ENCODE peak calls at places on chromosomes 12 and 14, in nine cellular contexts. One of them, this sample, is unnamed.

GRCh38 chr12:122023339-122024131 is 1.9 kb downstream of the BCL7A start:
- DNase-seq in A549: peak; percentile 73
- DNase-seq in adrenal gland: peak; percentile 80
- DNase-seq in K562: peak; percentile 72
- DNase-seq in PC-3: peak; percentile 92
- DNase-seq in AG04450: peak; percentile 11
- DNase-seq in HCT116: peak; percentile 42
- DNase-seq in tibial nerve: no peak
- DNase-seq in upper lobe of right lung: peak; percentile 78
- DNase-seq in this sample: peak; percentile 78

GRCh38 chr12:92079054-92079385 is 66.6 kb downstream of the BTG1 start:
- DNase-seq in tibial nerve: no peak
- DNase-seq in HCT116: no peak
- DNase-seq in AG04450: no peak
- DNase-seq in A549: no peak
- DNase-seq in adrenal gland: no peak
- DNase-seq in upper lobe of right lung: no peak
- DNase-seq in K562: no peak
- DNase-seq in PC-3: no peak
- DNase-seq in this sample: no peak

GRCh38 chr12:90851800-90852718 is 102.9 kb downstream of the CCER1 start:
- DNase-seq in K562: no peak
- DNase-seq in adrenal gland: no peak
- DNase-seq in PC-3: peak; percentile 24
- DNase-seq in tibial nerve: no peak
- DNase-seq in HCT116: no peak
- DNase-seq in AG04450: no peak
- DNase-seq in upper lobe of right lung: no peak
- DNase-seq in A549: no peak
- DNase-seq in this sample: no peak

GRCh38 chr12:103677905-103678304 is 90.8 kb downstream of the STAB2 start:
- DNase-seq in K562: no peak
- DNase-seq in PC-3: no peak
- DNase-seq in tibial nerve: no peak
- DNase-seq in upper lobe of right lung: no peak
- DNase-seq in A549: no peak
- DNase-seq in AG04450: no peak
- DNase-seq in adrenal gland: no peak
- DNase-seq in HCT116: no peak
- DNase-seq in this sample: no peak

GRCh38 chr12:16421806-16422205 is 74.4 kb downstream of the MGST1 start:
- DNase-seq in upper lobe of right lung: no peak
- DNase-seq in HCT116: no peak
- DNase-seq in AG04450: no peak
- DNase-seq in tibial nerve: no peak
- DNase-seq in A549: no peak
- DNase-seq in adrenal gland: no peak
- DNase-seq in K562: no peak
- DNase-seq in PC-3: no peak
- DNase-seq in this sample: no peak

GRCh38 chr12:52010692-52011601 is 4.2 kb downstream of the TAMALIN start:
- DNase-seq in adrenal gland: no peak
- DNase-seq in AG04450: no peak
- DNase-seq in upper lobe of right lung: no peak
- DNase-seq in tibial nerve: no peak
- DNase-seq in A549: no peak
- DNase-seq in PC-3: no peak
- DNase-seq in K562: no peak
- DNase-seq in HCT116: no peak
- DNase-seq in this sample: no peak

GRCh38 chr12:71948390-71948789 is 9.7 kb downstream of the TPH2 start:
- DNase-seq in adrenal gland: no peak
- DNase-seq in A549: no peak
- DNase-seq in upper lobe of right lung: no peak
- DNase-seq in tibial nerve: no peak
- DNase-seq in AG04450: no peak
- DNase-seq in PC-3: no peak
- DNase-seq in HCT116: no peak
- DNase-seq in K562: no peak
- DNase-seq in this sample: no peak

GRCh38 chr12:94761559-94761958 is 111.2 kb upstream of the TMCC3 start:
- DNase-seq in K562: no peak
- DNase-seq in A549: peak; percentile 64
- DNase-seq in AG04450: peak; percentile 36
- DNase-seq in PC-3: peak; percentile 96
- DNase-seq in tibial nerve: no peak
- DNase-seq in adrenal gland: no peak
- DNase-seq in HCT116: peak; percentile 75
- DNase-seq in upper lobe of right lung: no peak
- DNase-seq in this sample: no peak

GRCh38 chr12:2640709-2641108 is 154.1 kb upstream of the FKBP4 start:
- DNase-seq in upper lobe of right lung: peak; percentile 64
- DNase-seq in adrenal gland: peak; percentile 84
- DNase-seq in A549: peak; percentile 72
- DNase-seq in K562: peak; percentile 16
- DNase-seq in AG04450: peak; percentile 90
- DNase-seq in PC-3: peak; percentile 81
- DNase-seq in HCT116: peak; percentile 81
- DNase-seq in tibial nerve: no peak
- DNase-seq in this sample: no peak

GRCh38 chr12:123149088-123149827 is 1.6 kb downstream of the PITPNM2 start:
- DNase-seq in PC-3: no peak
- DNase-seq in tibial nerve: no peak
- DNase-seq in upper lobe of right lung: no peak
- DNase-seq in adrenal gland: peak; percentile 59
- DNase-seq in A549: peak; percentile 19
- DNase-seq in K562: peak; percentile 72
- DNase-seq in HCT116: no peak
- DNase-seq in AG04450: no peak
- DNase-seq in this sample: peak; percentile 52

GRCh38 chr14:66281036-66281776 is 205.0 kb upstream of the CCDC196 start:
- DNase-seq in tibial nerve: no peak
- DNase-seq in PC-3: no peak
- DNase-seq in upper lobe of right lung: no peak
- DNase-seq in A549: no peak
- DNase-seq in adrenal gland: peak; percentile 76
- DNase-seq in AG04450: no peak
- DNase-seq in HCT116: no peak
- DNase-seq in K562: no peak
- DNase-seq in this sample: peak; percentile 30

GRCh38 chr14:67674139-67674479 is 323 bp downstream of the VTI1B start:
- DNase-seq in tibial nerve: peak; percentile 23
- DNase-seq in AG04450: no peak
- DNase-seq in upper lobe of right lung: peak; percentile 87
- DNase-seq in HCT116: peak; percentile 28
- DNase-seq in K562: peak; percentile 73
- DNase-seq in A549: peak; percentile 80
- DNase-seq in adrenal gland: peak; percentile 81
- DNase-seq in PC-3: peak; percentile 74
- DNase-seq in this sample: peak; percentile 86

GRCh38 chr14:50785506-50786063 is 45.4 kb downstream of the NIN start:
- DNase-seq in HCT116: no peak
- DNase-seq in A549: no peak
- DNase-seq in upper lobe of right lung: no peak
- DNase-seq in adrenal gland: no peak
- DNase-seq in AG04450: no peak
- DNase-seq in tibial nerve: no peak
- DNase-seq in K562: no peak
- DNase-seq in PC-3: no peak
- DNase-seq in this sample: no peak

GRCh38 chr14:76331328-76332011 is 44.5 kb upstream of the ESRRB start:
- DNase-seq in K562: no peak
- DNase-seq in upper lobe of right lung: peak; percentile 52
- DNase-seq in PC-3: no peak
- DNase-seq in AG04450: no peak
- DNase-seq in tibial nerve: no peak
- DNase-seq in adrenal gland: no peak
- DNase-seq in HCT116: no peak
- DNase-seq in A549: no peak
- DNase-seq in this sample: no peak

GRCh38 chr14:102922490-102923200 is at the start of gene AMN:
- DNase-seq in K562: peak; percentile 42
- DNase-seq in A549: peak; percentile 40
- DNase-seq in HCT116: no peak
- DNase-seq in PC-3: no peak
- DNase-seq in tibial nerve: no peak
- DNase-seq in upper lobe of right lung: no peak
- DNase-seq in adrenal gland: no peak
- DNase-seq in AG04450: no peak
- DNase-seq in this sample: no peak

GRCh38 chr12:81079280-81080076 is 1.6 kb downstream of the ACSS3 start:
- DNase-seq in AG04450: no peak
- DNase-seq in A549: no peak
- DNase-seq in adrenal gland: no peak
- DNase-seq in tibial nerve: no peak
- DNase-seq in PC-3: no peak
- DNase-seq in upper lobe of right lung: no peak
- DNase-seq in HCT116: no peak
- DNase-seq in K562: no peak
- DNase-seq in this sample: no peak

GRCh38 chr12:5165296-5165970 is 121.8 kb downstream of the KCNA5 start:
- DNase-seq in A549: no peak
- DNase-seq in PC-3: peak; percentile 28
- DNase-seq in HCT116: no peak
- DNase-seq in K562: no peak
- DNase-seq in AG04450: no peak
- DNase-seq in upper lobe of right lung: no peak
- DNase-seq in adrenal gland: no peak
- DNase-seq in tibial nerve: no peak
- DNase-seq in this sample: no peak

GRCh38 chr12:13000935-13001724 is 1.1 kb upstream of the HEBP1 start:
- DNase-seq in upper lobe of right lung: peak; percentile 85
- DNase-seq in A549: peak; percentile 86
- DNase-seq in PC-3: peak; percentile 47
- DNase-seq in HCT116: peak; percentile 18
- DNase-seq in adrenal gland: peak; percentile 61
- DNase-seq in AG04450: no peak
- DNase-seq in K562: peak; percentile 42
- DNase-seq in tibial nerve: peak; percentile 31
- DNase-seq in this sample: peak; percentile 74

GRCh38 chr14:55979096-55979495 is 139.1 kb upstream of the PELI2 start:
- DNase-seq in K562: no peak
- DNase-seq in AG04450: no peak
- DNase-seq in A549: no peak
- DNase-seq in tibial nerve: no peak
- DNase-seq in HCT116: no peak
- DNase-seq in adrenal gland: no peak
- DNase-seq in PC-3: no peak
- DNase-seq in upper lobe of right lung: no peak
- DNase-seq in this sample: peak; percentile 20

DNA sequence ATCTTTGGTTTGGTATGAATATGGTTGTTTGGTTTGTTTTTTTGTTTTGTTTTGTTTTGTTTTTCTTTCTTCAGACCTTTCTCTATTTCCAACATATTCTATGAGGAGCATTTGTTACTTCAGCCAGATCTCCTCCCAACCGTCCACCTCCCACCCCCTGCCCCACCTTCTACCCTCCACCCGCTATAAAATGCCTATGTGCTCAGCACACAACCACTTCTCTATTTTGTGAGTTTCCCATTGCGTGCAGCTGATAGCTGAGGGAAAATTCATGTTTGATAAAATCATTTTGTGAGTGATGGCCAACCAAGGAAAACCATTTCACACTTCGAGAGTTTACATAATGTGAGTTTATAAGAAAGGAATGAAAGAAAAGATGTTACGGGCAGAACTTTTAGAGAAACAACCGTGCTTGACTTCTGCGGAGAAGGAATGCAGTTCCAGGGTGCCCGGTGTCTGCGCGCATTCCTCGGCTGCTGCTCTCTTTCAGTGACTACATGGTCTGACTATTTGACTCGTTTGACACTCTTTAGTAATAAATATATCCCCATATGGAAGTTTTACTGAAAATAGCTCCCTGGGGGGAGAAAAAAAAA is 140.9 kb downstream of the EFCAB11 start:
- DNase-seq in adrenal gland: no peak
- DNase-seq in PC-3: no peak
- DNase-seq in HCT116: no peak
- DNase-seq in upper lobe of right lung: no peak
- DNase-seq in K562: no peak
- DNase-seq in tibial nerve: no peak
- DNase-seq in A549: no peak
- DNase-seq in AG04450: peak; percentile 86
- DNase-seq in this sample: no peak
- H3K4me3 ChIP-seq in adrenal gland: no peak overlapping the region
- H3K4me3 ChIP-seq in PC-3: no peak overlapping the region
- H3K4me3 ChIP-seq in HCT116: no peak overlapping the region
- H3K4me3 ChIP-seq in upper lobe of right lung: no peak overlapping the region
- H3K4me3 ChIP-seq in K562: no peak overlapping the region
- H3K4me3 ChIP-seq in tibial nerve: no peak overlapping the region
- H3K4me3 ChIP-seq in A549: no peak overlapping the region
- H3K4me3 ChIP-seq in AG04450: peak overlapping the region; percentile 21
- H3K4me3 ChIP-seq in this sample: no peak overlapping the region

GRCh38 chr12:4156317-4156716 is 117.2 kb upstream of the CCND2 start:
- DNase-seq in A549: no peak
- DNase-seq in K562: no peak
- DNase-seq in adrenal gland: no peak
- DNase-seq in tibial nerve: no peak
- DNase-seq in HCT116: no peak
- DNase-seq in upper lobe of right lung: no peak
- DNase-seq in PC-3: no peak
- DNase-seq in AG04450: no peak
- DNase-seq in this sample: no peak
- H3K27ac ChIP-seq in A549: no peak overlapping the region
- H3K27ac ChIP-seq in K562: no peak overlapping the region
- H3K27ac ChIP-seq in adrenal gland: no peak overlapping the region
- H3K27ac ChIP-seq in tibial nerve: no peak overlapping the region
- H3K27ac ChIP-seq in HCT116: no peak overlapping the region
- H3K27ac ChIP-seq in upper lobe of right lung: no peak overlapping the region
- H3K27ac ChIP-seq in PC-3: no peak overlapping the region
- H3K27ac ChIP-seq in AG04450: no peak overlapping the region
- H3K27ac ChIP-seq in this sample: no peak overlapping the region

GRCh38 chr12:114679452-114679875 is 4.5 kb downstream of the TBX3 start:
- DNase-seq in adrenal gland: no peak
- DNase-seq in A549: no peak
- DNase-seq in tibial nerve: no peak
- DNase-seq in AG04450: no peak
- DNase-seq in K562: no peak
- DNase-seq in upper lobe of right lung: no peak
- DNase-seq in HCT116: no peak
- DNase-seq in PC-3: peak; percentile 30
- DNase-seq in this sample: no peak
- H3K4me3 ChIP-seq in adrenal gland: peak overlapping the region; percentile 71
- H3K4me3 ChIP-seq in A549: no peak overlapping the region
- H3K4me3 ChIP-seq in tibial nerve: no peak overlapping the region
- H3K4me3 ChIP-seq in AG04450: peak overlapping the region; percentile 96
- H3K4me3 ChIP-seq in K562: no peak overlapping the region
- H3K4me3 ChIP-seq in upper lobe of right lung: peak overlapping the region; percentile 52
- H3K4me3 ChIP-seq in HCT116: no peak overlapping the region
- H3K4me3 ChIP-seq in PC-3: peak overlapping the region; percentile 94
- H3K4me3 ChIP-seq in this sample: no peak overlapping the region

DNA sequence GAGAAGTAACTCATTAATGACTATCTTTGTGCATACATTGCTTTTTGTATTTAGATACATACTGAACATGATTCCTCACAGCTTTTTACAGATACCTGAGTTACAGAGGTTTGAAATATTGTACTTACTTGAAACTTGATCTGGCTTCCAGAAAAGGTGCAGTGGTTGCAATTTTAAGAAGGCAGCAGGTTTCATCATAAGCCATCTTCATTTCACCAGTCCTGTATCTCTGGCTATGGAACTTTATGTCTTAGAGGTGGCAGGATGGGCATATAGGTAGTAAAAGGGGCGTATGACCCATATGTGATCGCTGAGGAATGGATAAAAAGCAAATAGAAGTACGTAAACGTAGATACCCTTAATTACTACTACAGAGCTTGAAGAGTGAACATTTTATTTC is 13.7 kb downstream of the ZBTB1 start:
- DNase-seq in K562: no peak
- DNase-seq in upper lobe of right lung: no peak
- DNase-seq in A549: no peak
- DNase-seq in tibial nerve: no peak
- DNase-seq in HCT116: no peak
- DNase-seq in PC-3: no peak
- DNase-seq in adrenal gland: no peak
- DNase-seq in AG04450: no peak
- DNase-seq in this sample: no peak
- H3K27ac ChIP-seq in K562: no peak overlapping the region
- H3K27ac ChIP-seq in upper lobe of right lung: no peak overlapping the region
- H3K27ac ChIP-seq in A549: no peak overlapping the region
- H3K27ac ChIP-seq in tibial nerve: no peak overlapping the region
- H3K27ac ChIP-seq in HCT116: no peak overlapping the region
- H3K27ac ChIP-seq in PC-3: no peak overlapping the region
- H3K27ac ChIP-seq in adrenal gland: no peak overlapping the region
- H3K27ac ChIP-seq in AG04450: no peak overlapping the region
- H3K27ac ChIP-seq in this sample: no peak overlapping the region